ENCODE peak calls at places on chromosomes 4 and X, in seven cellular contexts. T is brain pericyte; X is iPS-NIHi11; F is kidney epithelial cell; S is fibroblast of lung; A is heart left ventricle; G is CD8-positive, alpha-beta memory T cell. W is an unnamed sample.

GRCh38 chr4:168483786-168484185 is 3.5 kb upstream of the DDX60L start:
- DNase-seq in T (no peak), X (no peak), F (no peak), S (no peak), A (no peak), G (no peak), W (no peak)

GRCh38 chr4:161564230-161564834 is 599.5 kb downstream of the FSTL5 start:
- DNase-seq in T (no peak), X (no peak), F (no peak), S (peak), A (no peak), G (no peak), W (no peak)

GRCh38 chr4:144353240-144353639 is 212.7 kb upstream of the GYPA start:
- DNase-seq in T (no peak), X (no peak), F (no peak), S (no peak), A (no peak), G (no peak), W (no peak)

GRCh38 chr4:5751918-5752802 is 41.2 kb downstream of the EVC start:
- DNase-seq in T (no peak), X (peak), F (peak), S (peak), A (no peak), G (no peak), W (no peak)

GRCh38 chrX:108224727-108225455 is 133.3 kb downstream of the ATG4A start:
- DNase-seq in T (no peak), X (peak), F (peak), S (peak), A (no peak), G (no peak), W (no peak)

GRCh38 chr4:59553739-59554126 is 1646.4 kb upstream of the ADGRL3 start:
- DNase-seq in T (no peak), X (no peak), F (peak), S (peak), A (no peak), G (no peak), W (no peak)

GRCh38 chr4:71093745-71094144 is 100.3 kb downstream of the DCK start:
- DNase-seq in T (no peak), X (no peak), F (no peak), S (no peak), A (no peak), G (no peak), W (no peak)

GRCh38 chr4:29131304-29131703 is 1588.9 kb upstream of the PCDH7 start:
- DNase-seq in T (no peak), X (peak), F (no peak), S (no peak), A (no peak), G (no peak), W (no peak)

GRCh38 chr4:155496294-155496626 is 119.5 kb upstream of the MAP9 start:
- DNase-seq in T (no peak), X (no peak), F (no peak), S (no peak), A (no peak), G (no peak), W (no peak)

GRCh38 chr4:153466637-153467153 is 535 bp downstream of the TMEM131L start:
- DNase-seq in T (no peak), X (no peak), F (no peak), S (no peak), A (no peak), G (no peak), W (no peak)

GRCh38 chrX:143633530-143634372 is 2.1 kb downstream of the SLITRK4 start:
- DNase-seq in T (no peak), X (no peak), F (no peak), S (no peak), A (no peak), G (no peak), W (no peak)

GRCh38 chrX:13923845-13924244 is 105.8 kb downstream of the GEMIN8 start:
- DNase-seq in T (no peak), X (no peak), F (no peak), S (no peak), A (no peak), G (no peak), W (no peak)

GRCh38 chr4:24912252-24913098 is at the start of gene CCDC149:
- DNase-seq in T (no peak), X (peak), F (no peak), S (peak), A (peak), G (no peak), W (no peak)

GRCh38 chr4:53016099-53016498 is 154.0 kb downstream of the RASL11B start:
- DNase-seq in T (no peak), X (no peak), F (no peak), S (no peak), A (no peak), G (no peak), W (no peak)

GRCh38 chr4:15688056-15688455 is 6.4 kb downstream of the FAM200B start:
- DNase-seq in T (no peak), X (no peak), F (no peak), S (no peak), A (no peak), G (no peak), W (no peak)

GRCh38 chrX:41026326-41027136 is 58.7 kb upstream of the USP9X start:
- DNase-seq in T (no peak), X (no peak), F (no peak), S (no peak), A (no peak), G (no peak), W (no peak)

GRCh38 chr4:87967193-87967592 is 8.3 kb upstream of the SPP1 start:
- DNase-seq in T (no peak), X (no peak), F (no peak), S (no peak), A (no peak), G (no peak), W (no peak)

GRCh38 chr4:87622303-87622702 is 14.0 kb downstream of the DSPP start:
- DNase-seq in T (no peak), X (no peak), F (no peak), S (no peak), A (no peak), G (no peak), W (no peak)

GRCh38 chrX:43880439-43880838 is 1.8 kb downstream of the MAOB start:
- DNase-seq in T (no peak), X (no peak), F (no peak), S (no peak), A (no peak), G (no peak), W (no peak)

GRCh38 chrX:38805294-38806053 is 4.2 kb downstream of the MID1IP1 start:
- DNase-seq in T (no peak), X (no peak), F (no peak), S (peak), A (peak), G (peak), W (peak)